ENCODE peak calls at places on chromosomes 1 and 21, in seven cellular contexts. G, F, Z, A, K, Y and B are unnamed samples.

GRCh38 chr1:55679971-55680370 is 464.8 kb upstream of the USP24 start:
- DNase-seq in Y (no peak), F (no peak), K (no peak), A (no peak), G (peak), Z (no peak), B (peak)

GRCh38 chr1:119276558-119276957 is 92.0 kb upstream of the HAO2 start:
- DNase-seq in K (no peak), Z (no peak), A (peak), F (no peak), Y (peak), G (no peak), B (no peak)

GRCh38 chr1:182080955-182081582 is 19.6 kb upstream of the ZNF648 start:
- DNase-seq in Y (peak), Z (peak), A (peak), K (peak), F (peak), G (peak), B (peak)

GRCh38 chr1:165403835-165404482 is 41.0 kb downstream of the RXRG start:
- DNase-seq in Y (peak), F (peak), G (no peak), K (no peak), Z (peak), A (peak), B (no peak)

GRCh38 chr1:223487514-223488259 is 94.5 kb downstream of the CCDC185 start:
- DNase-seq in F (no peak), A (peak), Y (no peak), K (no peak), G (no peak), Z (no peak), B (no peak)

GRCh38 chr1:244448279-244449036 is 3.3 kb downstream of the ADSS2 start:
- DNase-seq in F (no peak), K (no peak), Y (no peak), A (no peak), G (no peak), Z (no peak), B (no peak)

GRCh38 chr1:3678361-3679097 is 26.2 kb downstream of the TP73 start:
- DNase-seq in F (no peak), G (no peak), Y (no peak), Z (no peak), A (no peak), K (peak), B (no peak)

GRCh38 chr21:18877932-18878331 is 474.3 kb upstream of the TMPRSS15 start:
- DNase-seq in F (no peak), A (no peak), Y (no peak), Z (no peak), G (no peak), K (no peak), B (no peak)

GRCh38 chr1:59045137-59045536 is 251.8 kb upstream of the FGGY start:
- DNase-seq in F (no peak), K (no peak), G (no peak), A (no peak), Y (no peak), Z (no peak), B (no peak)

GRCh38 chr1:32759997-32760623 is 57.0 kb downstream of the YARS1 start:
- DNase-seq in Z (peak), F (no peak), K (no peak), A (peak), G (peak), Y (peak), B (peak)

GRCh38 chr1:91730781-91731732 is 154.9 kb downstream of the TGFBR3 start:
- DNase-seq in A (peak), Y (peak), G (peak), Z (no peak), K (peak), F (no peak), B (peak)

GRCh38 chr21:39612233-39613028 is at the start of gene B3GALT5:
- DNase-seq in Z (peak), K (peak), G (peak), Y (no peak), A (peak), F (no peak), B (peak)

GRCh38 chr1:9909222-9910046 is 635 bp downstream of the CTNNBIP1 start:
- DNase-seq in F (peak), A (peak), Z (no peak), Y (peak), G (no peak), K (peak), B (no peak)

GRCh38 chr1:19664453-19665043 is at the start of gene HTR6:
- DNase-seq in F (no peak), K (no peak), G (no peak), Y (no peak), Z (no peak), A (no peak), B (no peak)

GRCh38 chr1:11176081-11176706 is 13.0 kb upstream of the ANGPTL7 start:
- DNase-seq in Z (no peak), Y (no peak), K (no peak), G (peak), A (no peak), F (no peak), B (no peak)

GRCh38 chr1:47448462-47449233 is 10.8 kb downstream of the FOXD2 start:
- DNase-seq in Y (no peak), K (no peak), A (no peak), Z (no peak), G (no peak), F (no peak), B (no peak)

GRCh38 chr1:150537732-150538684 is 11.2 kb upstream of the ADAMTSL4 start:
- DNase-seq in Z (no peak), Y (peak), K (no peak), F (no peak), A (peak), G (peak), B (peak)

GRCh38 chr1:107871259-107871658 is 93.7 kb downstream of the VAV3 start:
- DNase-seq in Y (no peak), A (no peak), F (no peak), Z (no peak), G (no peak), K (no peak), B (no peak)

GRCh38 chr1:206030714-206031113 is 7.0 kb upstream of the CTSE start:
- DNase-seq in F (peak), Y (peak), K (peak), G (peak), Z (peak), A (peak), B (peak)

GRCh38 chr1:19361231-19362147 is 49.4 kb downstream of the SLC66A1 start:
- DNase-seq in K (no peak), G (peak), A (no peak), Z (no peak), F (no peak), Y (peak), B (peak)

GRCh38 chr21:45128613-45129226 is 54.3 kb downstream of the ADARB1 start:
- DNase-seq in K (peak), Y (peak), F (peak), G (peak), Z (peak), A (peak), B (peak)

GRCh38 chr1:185439727-185440415 is 122.8 kb upstream of the IVNS1ABP start:
- DNase-seq in F (no peak), G (peak), Z (no peak), Y (peak), A (no peak), K (peak), B (no peak)

GRCh38 chr1:16028237-16029002 is 6.6 kb downstream of the CLCNKA start:
- DNase-seq in Y (no peak), A (no peak), G (no peak), K (no peak), F (no peak), Z (no peak), B (no peak)

GRCh38 chr1:16032388-16033100 is 10.7 kb downstream of the CLCNKA start:
- DNase-seq in K (peak), F (peak), Y (peak), A (peak), Z (peak), G (peak), B (peak)

GRCh38 chr1:16029288-16029687 is 7.5 kb downstream of the CLCNKA start:
- DNase-seq in K (no peak), Z (no peak), A (no peak), Y (no peak), F (no peak), G (no peak), B (no peak)

GRCh38 chr1:16033101-16033632 is 10.4 kb upstream of the CLCNKB start:
- DNase-seq in F (no peak), K (no peak), G (no peak), Y (no peak), Z (no peak), A (no peak), B (no peak)

GRCh38 chr1:16031551-16031950 is 9.7 kb downstream of the CLCNKA start:
- DNase-seq in F (no peak), K (no peak), A (no peak), Z (no peak), Y (no peak), G (no peak), B (no peak)
- TF ChIP-seq EZH2 in F (no peak), K (no peak), A (no peak), Z (no peak), Y (no peak), G (no peak), B (no peak)

DNA sequence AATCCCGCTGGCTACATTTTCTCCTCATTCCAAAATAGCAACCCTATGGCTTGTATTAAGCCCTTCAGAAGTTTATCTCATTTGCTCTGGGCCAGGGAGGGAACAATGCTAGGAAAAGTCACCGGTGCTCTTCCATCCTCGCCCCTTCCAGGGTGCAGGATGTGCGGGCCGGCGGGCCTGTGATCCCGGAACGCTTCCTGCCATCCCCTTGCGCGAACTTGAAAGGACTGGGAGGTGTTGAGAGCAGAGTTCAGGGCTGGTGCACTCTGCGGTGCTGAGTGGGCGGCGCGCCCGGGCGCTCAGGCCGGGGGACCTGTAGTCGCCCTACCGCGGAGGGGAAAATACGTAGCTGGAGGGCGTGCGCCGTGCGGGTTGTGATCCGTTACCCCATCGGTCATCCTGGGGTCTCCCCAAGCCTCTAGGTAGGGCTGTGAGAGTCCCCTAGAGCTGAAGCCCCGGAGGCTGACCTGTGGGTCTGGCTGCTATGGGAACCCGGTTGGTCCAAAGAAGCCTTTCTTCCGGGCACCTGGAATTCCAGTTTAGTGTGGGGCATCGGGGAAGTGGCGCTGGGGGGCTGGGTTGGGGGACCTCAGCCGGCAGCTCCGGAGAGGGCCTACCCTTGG is 13.1 kb downstream of the NR5A2 start:
- DNase-seq in F (no peak), K (no peak), G (no peak), A (peak), Z (no peak), Y (no peak), B (peak)
- TF ChIP-seq EZH2 in F (no peak), K (no peak), G (peak), A (peak), Z (no peak), Y (peak), B (no peak)

GRCh38 chr1:154403983-154404382 is 1.2 kb upstream of the IL6R start:
- DNase-seq in Z (no peak), K (no peak), Y (no peak), F (no peak), G (no peak), A (no peak), B (no peak)

GRCh38 chr1:154404984-154405761 is at the start of gene IL6R:
- DNase-seq in A (peak), Z (peak), F (peak), G (peak), Y (peak), K (peak), B (peak)

GRCh38 chr1:154402409-154402921 is 2.7 kb upstream of the IL6R start:
- DNase-seq in F (no peak), G (no peak), Y (no peak), Z (no peak), K (no peak), A (no peak), B (no peak)

GRCh38 chr1:154404511-154404931 is 622 bp upstream of the IL6R start:
- DNase-seq in F (peak), A (no peak), K (no peak), G (no peak), Z (no peak), Y (no peak), B (no peak)

DNA sequence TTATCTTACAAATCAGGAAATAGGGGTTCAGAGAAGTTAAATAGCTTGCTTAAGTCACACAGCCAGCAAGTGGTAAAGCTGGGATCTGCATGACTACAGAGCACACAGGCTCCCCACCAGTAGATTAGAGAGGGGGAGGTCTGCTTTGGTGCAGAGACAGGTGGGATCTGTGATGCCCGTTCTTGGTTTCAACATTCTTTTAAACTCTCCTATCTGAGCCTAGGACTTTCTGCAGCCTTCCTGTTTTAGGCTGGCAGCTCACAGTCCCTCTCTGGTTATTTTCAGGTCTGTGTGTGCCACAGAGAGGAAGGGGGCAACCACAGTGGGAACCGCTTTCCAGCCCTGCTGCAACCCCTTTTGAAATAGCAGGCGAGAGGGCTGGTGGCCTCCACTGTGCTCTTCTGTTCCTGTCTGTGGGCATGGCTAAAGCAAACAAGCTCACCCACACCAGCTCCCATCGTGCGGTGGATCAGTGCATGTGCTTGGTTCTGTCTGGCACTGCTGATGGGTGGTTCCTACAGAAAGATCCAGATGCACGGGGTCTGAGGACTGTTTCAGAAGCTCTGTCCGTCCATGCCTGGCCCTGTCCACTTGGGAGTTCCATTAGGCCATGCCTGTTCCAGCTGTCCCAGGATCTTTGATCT is 1.7 kb upstream of the IL6R start:
- DNase-seq in Y (no peak), Z (no peak), G (no peak), F (peak), A (no peak), K (no peak), B (no peak)
- TF ChIP-seq EZH2 in Y (no peak), Z (no peak), G (no peak), F (no peak), A (no peak), K (no peak), B (no peak)

GRCh38 chr1:36085126-36085525 is 1.2 kb downstream of the TEKT2 start:
- DNase-seq in F (no peak), Y (no peak), K (no peak), G (no peak), A (no peak), Z (no peak), B (no peak)
- TF ChIP-seq EZH2 in F (no peak), Y (no peak), K (no peak), G (no peak), A (no peak), Z (no peak), B (no peak)